ENCODE peak calls at places on chromosomes 7 and 10, in ten cellular contexts. K is effector memory CD4-positive, alpha-beta T cell; D is breast epithelium; P is psoas muscle; G is adrenal gland; U is IMR-90; A is lower lobe of right lung; T is ovary; N is heart left ventricle; Q is neuronal stem cell. S is an unnamed sample.

GRCh38 chr7:95046494-95047240 is 139.3 kb downstream of the PPP1R9A start:
- DNase-seq in P (no peak), K (no peak), U (no peak), N (no peak), T (no peak), D (no peak), Q (no peak), A (no peak), G (no peak), S (no peak)

GRCh38 chr10:35083242-35083641 is 6.9 kb downstream of the CUL2 start:
- DNase-seq in T (no peak), P (no peak), Q (no peak), D (no peak), A (no peak), U (no peak), K (no peak), G (no peak), N (no peak), S (no peak)

GRCh38 chr7:152193882-152194281 is 168.4 kb downstream of the GALNT11 start:
- DNase-seq in N (no peak), Q (no peak), P (no peak), D (no peak), U (no peak), G (no peak), K (no peak), T (no peak), A (no peak), S (no peak)

GRCh38 chr10:66928000-66928770 is 2.3 kb downstream of the LRRTM3 start:
- DNase-seq in N (peak; percentile 26), K (no peak), P (no peak), D (no peak), T (no peak), Q (no peak), U (peak; percentile 12), A (no peak), G (peak; percentile 26), S (no peak)

GRCh38 chr10:77189056-77189455 is 448.6 kb downstream of the KCNMA1 start:
- DNase-seq in D (no peak), P (no peak), Q (no peak), U (no peak), T (no peak), N (no peak), G (no peak), A (no peak), K (no peak), S (no peak)

GRCh38 chr10:88754272-88754671 is 5.5 kb upstream of the LIPN start:
- DNase-seq in N (no peak), D (no peak), U (peak; percentile 35), Q (no peak), T (no peak), K (no peak), A (no peak), G (no peak), P (no peak), S (no peak)

GRCh38 chr10:71461917-71462641 is 65.4 kb downstream of the CDH23 start:
- DNase-seq in N (no peak), Q (no peak), P (no peak), T (no peak), K (no peak), D (no peak), G (no peak), U (no peak), A (no peak), S (no peak)

GRCh38 chr7:145692237-145692950 is 424.2 kb upstream of the CNTNAP2 start:
- DNase-seq in K (no peak), A (no peak), Q (no peak), D (no peak), G (no peak), N (peak; percentile 62), T (no peak), P (no peak), U (peak; percentile 1), S (no peak)

GRCh38 chr10:125844673-125845300 is 21.4 kb downstream of the BCCIP start:
- DNase-seq in N (no peak), P (no peak), A (no peak), D (no peak), G (peak; percentile 28), K (no peak), U (no peak), Q (no peak), T (peak; percentile 54), S (no peak)

GRCh38 chr7:74599251-74599650 is 58.3 kb upstream of the GTF2I start:
- DNase-seq in Q (no peak), A (no peak), T (no peak), P (no peak), N (no peak), U (no peak), K (no peak), D (no peak), G (no peak), S (no peak)

GRCh38 chr10:27230022-27230421 is 10.6 kb downstream of the ACBD5 start:
- DNase-seq in N (no peak), T (no peak), A (no peak), G (no peak), K (no peak), Q (no peak), D (no peak), U (no peak), P (no peak), S (no peak)

GRCh38 chr10:29407280-29407858 is 118.5 kb downstream of the LYZL1 start:
- DNase-seq in A (no peak), N (no peak), Q (peak; percentile 14), P (no peak), D (no peak), T (no peak), K (no peak), G (no peak), U (no peak), S (no peak)

GRCh38 chr7:75739796-75740672 is 1.3 kb upstream of the HIP1 start:
- DNase-seq in A (no peak), Q (peak; percentile 20), G (no peak), D (no peak), U (peak; percentile 62), T (peak; percentile 28), K (no peak), P (no peak), N (no peak), S (no peak)

GRCh38 chr7:21020667-21021066 is 234.0 kb upstream of the SP8 start:
- DNase-seq in D (no peak), G (no peak), A (no peak), U (no peak), P (no peak), Q (no peak), N (no peak), K (no peak), T (no peak), S (no peak)

GRCh38 chr10:124990671-124991625 is 49.0 kb downstream of the ZRANB1 start:
- DNase-seq in U (no peak), D (no peak), G (no peak), Q (no peak), A (no peak), P (peak; percentile 83), T (no peak), N (no peak), K (no peak), S (no peak)

GRCh38 chr7:33339074-33339805 is 209.9 kb downstream of the BBS9 start:
- DNase-seq in N (no peak), Q (no peak), P (no peak), A (no peak), T (no peak), D (no peak), K (no peak), U (no peak), G (no peak), S (no peak)

GRCh38 chr10:92997620-92998019 is 63.0 kb upstream of the CYP26C1 start:
- DNase-seq in Q (no peak), G (no peak), P (no peak), D (no peak), T (no peak), N (no peak), U (no peak), A (no peak), K (no peak), S (no peak)

GRCh38 chr10:46551701-46552525 is 4.5 kb downstream of the GPRIN2 start:
- DNase-seq in D (no peak), K (no peak), A (peak; percentile 46), U (no peak), Q (no peak), G (peak; percentile 15), P (peak; percentile 46), T (peak; percentile 15), N (peak; percentile 26), S (no peak)
- H3K27me3 ChIP-seq in D (peaks cover 7% of the 10 kb centered on the region), K (peaks cover 13% of the 10 kb centered on the region), A (peaks cover 24% of the 10 kb centered on the region), U (peaks cover 40% of the 10 kb centered on the region), Q (no peaks in the 10 kb centered on the region), G (peaks cover 40% of the 10 kb centered on the region), P (no peaks in the 10 kb centered on the region), T (no peaks in the 10 kb centered on the region), N (peaks cover 64% of the 10 kb centered on the region), S (no peaks in the 10 kb centered on the region)

GRCh38 chr7:79593819-79594218 is 140.4 kb upstream of the MAGI2 start:
- DNase-seq in U (no peak), P (no peak), T (no peak), K (no peak), D (no peak), A (no peak), G (no peak), N (no peak), Q (no peak), S (no peak)

GRCh38 chr7:79590571-79591274 is 137.3 kb upstream of the MAGI2 start:
- DNase-seq in Q (no peak), T (no peak), K (no peak), P (no peak), N (no peak), A (no peak), U (no peak), G (no peak), D (no peak), S (no peak)

DNA sequence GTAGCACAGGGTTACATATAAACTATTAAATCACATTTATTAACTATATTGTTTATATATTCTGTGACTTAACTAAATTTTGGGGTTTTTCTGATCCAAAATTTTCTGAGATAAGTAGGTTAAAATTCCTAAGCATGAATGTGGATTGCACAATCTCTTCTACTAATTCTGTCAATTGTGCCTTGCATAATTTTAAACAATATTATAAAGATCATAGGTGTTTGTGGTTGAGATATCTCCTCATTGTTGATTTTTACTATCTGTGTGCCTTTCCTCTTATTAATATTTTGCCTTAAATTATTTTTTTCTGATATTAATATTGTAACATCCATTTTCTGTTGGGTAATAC is 137.8 kb upstream of the MAGI2 start:
- DNase-seq in T (no peak), K (no peak), G (no peak), N (no peak), Q (no peak), U (no peak), D (no peak), A (no peak), P (no peak), S (no peak)
- H3K4me1 ChIP-seq in T (no peaks in the 10 kb centered on the region), K (no peaks in the 10 kb centered on the region), G (no peaks in the 10 kb centered on the region), N (no peaks in the 10 kb centered on the region), Q (no peaks in the 10 kb centered on the region), U (no peaks in the 10 kb centered on the region), D (no peaks in the 10 kb centered on the region), A (no peaks in the 10 kb centered on the region), P (no peaks in the 10 kb centered on the region), S (no peaks in the 10 kb centered on the region)

GRCh38 chr7:44080686-44081265 is 1.6 kb downstream of the POLM start:
- DNase-seq in D (no peak), T (no peak), G (no peak), U (no peak), Q (no peak), N (peak; percentile 23), K (no peak), A (peak; percentile 41), P (no peak), S (no peak)
- H3K27me3 ChIP-seq in D (no peaks in the 10 kb centered on the region), T (no peaks in the 10 kb centered on the region), G (no peaks in the 10 kb centered on the region), U (no peaks in the 10 kb centered on the region), Q (no peaks in the 10 kb centered on the region), N (no peaks in the 10 kb centered on the region), K (no peaks in the 10 kb centered on the region), A (no peaks in the 10 kb centered on the region), P (no peaks in the 10 kb centered on the region), S (no peaks in the 10 kb centered on the region)

GRCh38 chr10:119288574-119289001 is 81.2 kb downstream of the GRK5 start:
- DNase-seq in P (no peak), N (peak; percentile 47), D (no peak), A (no peak), T (peak; percentile 61), G (no peak), K (no peak), Q (no peak), U (no peak), S (no peak)
- H3K4me1 ChIP-seq in P (peaks cover 37% of the 10 kb centered on the region), N (peaks cover 79% of the 10 kb centered on the region), D (peaks cover 19% of the 10 kb centered on the region), A (peaks cover 77% of the 10 kb centered on the region), T (peaks cover 54% of the 10 kb centered on the region), G (peaks cover 51% of the 10 kb centered on the region), K (peaks cover 58% of the 10 kb centered on the region), Q (peaks cover 5% of the 10 kb centered on the region), U (peaks cover 30% of the 10 kb centered on the region), S (peaks cover 59% of the 10 kb centered on the region)